ENCODE peak calls at places on chromosome 21, in ten cellular contexts. One of them, this sample, is unnamed.

GRCh38 chr21:16194851-16195251 is 465.1 kb downstream of the USP25 start:
- DNase-seq in SJSA1: no peak
- DNase-seq in pancreas: no peak
- DNase-seq in kidney: no peak
- DNase-seq in CD8-positive, alpha-beta memory T cell: no peak
- DNase-seq in GM23248: peak
- DNase-seq in ovary: no peak
- DNase-seq in esophagus muscularis mucosa: no peak
- DNase-seq in stomach: no peak
- DNase-seq in brain microvascular endothelial cell: peak
- DNase-seq in this sample: no peak

GRCh38 chr21:42513151-42513984 is at the start of gene SLC37A1:
- DNase-seq in SJSA1: no peak
- DNase-seq in pancreas: peak
- DNase-seq in kidney: peak
- DNase-seq in CD8-positive, alpha-beta memory T cell: peak
- DNase-seq in GM23248: peak
- DNase-seq in ovary: peak
- DNase-seq in esophagus muscularis mucosa: no peak
- DNase-seq in stomach: peak
- DNase-seq in brain microvascular endothelial cell: no peak
- DNase-seq in this sample: no peak

GRCh38 chr21:35335951-35336446 is 286.9 kb upstream of the RUNX1 start:
- DNase-seq in SJSA1: no peak
- DNase-seq in pancreas: no peak
- DNase-seq in kidney: no peak
- DNase-seq in CD8-positive, alpha-beta memory T cell: no peak
- DNase-seq in GM23248: no peak
- DNase-seq in ovary: no peak
- DNase-seq in esophagus muscularis mucosa: peak
- DNase-seq in stomach: no peak
- DNase-seq in brain microvascular endothelial cell: no peak
- DNase-seq in this sample: no peak

GRCh38 chr21:34022557-34023335 is 50.6 kb upstream of the MRPS6 start:
- DNase-seq in SJSA1: no peak
- DNase-seq in pancreas: no peak
- DNase-seq in kidney: no peak
- DNase-seq in CD8-positive, alpha-beta memory T cell: peak
- DNase-seq in GM23248: peak
- DNase-seq in ovary: no peak
- DNase-seq in esophagus muscularis mucosa: no peak
- DNase-seq in stomach: no peak
- DNase-seq in brain microvascular endothelial cell: no peak
- DNase-seq in this sample: no peak

GRCh38 chr21:40886931-40887330 is 40.0 kb upstream of the DSCAM start:
- DNase-seq in SJSA1: no peak
- DNase-seq in pancreas: no peak
- DNase-seq in kidney: no peak
- DNase-seq in CD8-positive, alpha-beta memory T cell: no peak
- DNase-seq in GM23248: no peak
- DNase-seq in ovary: no peak
- DNase-seq in esophagus muscularis mucosa: peak
- DNase-seq in stomach: no peak
- DNase-seq in brain microvascular endothelial cell: no peak
- DNase-seq in this sample: no peak

GRCh38 chr21:38794978-38795377 is 10.8 kb upstream of the ETS2 start:
- DNase-seq in SJSA1: no peak
- DNase-seq in pancreas: no peak
- DNase-seq in kidney: peak
- DNase-seq in CD8-positive, alpha-beta memory T cell: no peak
- DNase-seq in GM23248: no peak
- DNase-seq in ovary: no peak
- DNase-seq in esophagus muscularis mucosa: no peak
- DNase-seq in stomach: no peak
- DNase-seq in brain microvascular endothelial cell: no peak
- DNase-seq in this sample: no peak

GRCh38 chr21:42499430-42500106 is 3.5 kb upstream of the RSPH1 start:
- DNase-seq in SJSA1: no peak
- DNase-seq in pancreas: peak
- DNase-seq in kidney: peak
- DNase-seq in CD8-positive, alpha-beta memory T cell: no peak
- DNase-seq in GM23248: no peak
- DNase-seq in ovary: no peak
- DNase-seq in esophagus muscularis mucosa: no peak
- DNase-seq in stomach: no peak
- DNase-seq in brain microvascular endothelial cell: no peak
- DNase-seq in this sample: no peak

GRCh38 chr21:35053356-35054096 is 4.4 kb upstream of the RUNX1 start:
- DNase-seq in SJSA1: peak
- DNase-seq in pancreas: no peak
- DNase-seq in kidney: no peak
- DNase-seq in CD8-positive, alpha-beta memory T cell: no peak
- DNase-seq in GM23248: no peak
- DNase-seq in ovary: no peak
- DNase-seq in esophagus muscularis mucosa: peak
- DNase-seq in stomach: no peak
- DNase-seq in brain microvascular endothelial cell: no peak
- DNase-seq in this sample: no peak

GRCh38 chr21:45434645-45435217 is 29.8 kb downstream of the COL18A1 start:
- DNase-seq in SJSA1: no peak
- DNase-seq in pancreas: no peak
- DNase-seq in kidney: peak
- DNase-seq in CD8-positive, alpha-beta memory T cell: no peak
- DNase-seq in GM23248: no peak
- DNase-seq in ovary: no peak
- DNase-seq in esophagus muscularis mucosa: no peak
- DNase-seq in stomach: no peak
- DNase-seq in brain microvascular endothelial cell: no peak
- DNase-seq in this sample: no peak
- H3K27ac ChIP-seq in SJSA1: no peak
- H3K27ac ChIP-seq in pancreas: no peak
- H3K27ac ChIP-seq in kidney: no peak
- H3K27ac ChIP-seq in CD8-positive, alpha-beta memory T cell: no peak
- H3K27ac ChIP-seq in GM23248: no peak
- H3K27ac ChIP-seq in ovary: peak
- H3K27ac ChIP-seq in esophagus muscularis mucosa: peak
- H3K27ac ChIP-seq in stomach: no peak
- H3K27ac ChIP-seq in brain microvascular endothelial cell: no peak
- H3K27ac ChIP-seq in this sample: no peak

DNA sequence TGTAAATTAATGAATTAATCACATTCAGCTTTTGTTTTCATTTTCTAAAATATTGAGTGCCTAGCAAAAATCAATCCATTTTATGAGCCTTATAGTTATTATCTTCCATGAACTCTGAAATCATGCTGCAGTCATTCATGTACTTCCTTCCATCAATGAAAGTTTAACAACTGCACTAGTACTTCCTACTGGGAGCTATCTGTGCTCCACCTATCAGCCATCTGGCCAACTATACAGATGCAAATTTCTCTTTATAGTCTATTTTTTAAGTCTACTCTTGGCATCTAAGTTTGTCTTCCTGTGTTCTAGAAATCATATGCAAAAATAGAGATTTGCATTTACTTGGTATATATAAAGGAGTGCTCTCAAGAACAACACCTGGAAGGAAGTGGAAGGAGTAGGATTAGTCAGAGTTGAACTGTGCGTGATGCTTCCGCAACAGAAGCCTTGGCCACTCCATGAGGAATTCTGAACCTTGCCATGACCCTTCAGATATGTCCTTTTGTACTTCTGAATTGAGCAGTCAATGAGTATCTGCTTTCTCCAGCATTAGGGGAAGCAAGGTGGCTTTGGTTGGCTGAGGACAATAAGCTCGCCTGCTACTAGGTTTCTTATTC is 403.2 kb upstream of the ADAMTS5 start:
- DNase-seq in SJSA1: no peak
- DNase-seq in pancreas: no peak
- DNase-seq in kidney: no peak
- DNase-seq in CD8-positive, alpha-beta memory T cell: no peak
- DNase-seq in GM23248: no peak
- DNase-seq in ovary: no peak
- DNase-seq in esophagus muscularis mucosa: no peak
- DNase-seq in stomach: no peak
- DNase-seq in brain microvascular endothelial cell: no peak
- DNase-seq in this sample: no peak
- H3K27ac ChIP-seq in SJSA1: no peak
- H3K27ac ChIP-seq in pancreas: no peak
- H3K27ac ChIP-seq in kidney: no peak
- H3K27ac ChIP-seq in CD8-positive, alpha-beta memory T cell: no peak
- H3K27ac ChIP-seq in GM23248: no peak
- H3K27ac ChIP-seq in ovary: no peak
- H3K27ac ChIP-seq in esophagus muscularis mucosa: no peak
- H3K27ac ChIP-seq in stomach: no peak
- H3K27ac ChIP-seq in brain microvascular endothelial cell: no peak
- H3K27ac ChIP-seq in this sample: no peak

GRCh38 chr21:37758997-37759396 is 157.3 kb downstream of the KCNJ6 start:
- DNase-seq in SJSA1: peak
- DNase-seq in pancreas: peak
- DNase-seq in kidney: no peak
- DNase-seq in CD8-positive, alpha-beta memory T cell: no peak
- DNase-seq in GM23248: peak
- DNase-seq in ovary: no peak
- DNase-seq in esophagus muscularis mucosa: no peak
- DNase-seq in stomach: peak
- DNase-seq in brain microvascular endothelial cell: peak
- DNase-seq in this sample: peak

GRCh38 chr21:37759777-37760176 is 156.5 kb downstream of the KCNJ6 start:
- DNase-seq in SJSA1: no peak
- DNase-seq in pancreas: no peak
- DNase-seq in kidney: no peak
- DNase-seq in CD8-positive, alpha-beta memory T cell: no peak
- DNase-seq in GM23248: no peak
- DNase-seq in ovary: no peak
- DNase-seq in esophagus muscularis mucosa: no peak
- DNase-seq in stomach: no peak
- DNase-seq in brain microvascular endothelial cell: no peak
- DNase-seq in this sample: no peak

GRCh38 chr21:37762606-37763005 is 153.7 kb downstream of the KCNJ6 start:
- DNase-seq in SJSA1: no peak
- DNase-seq in pancreas: no peak
- DNase-seq in kidney: no peak
- DNase-seq in CD8-positive, alpha-beta memory T cell: no peak
- DNase-seq in GM23248: no peak
- DNase-seq in ovary: no peak
- DNase-seq in esophagus muscularis mucosa: no peak
- DNase-seq in stomach: no peak
- DNase-seq in brain microvascular endothelial cell: no peak
- DNase-seq in this sample: no peak

GRCh38 chr21:37753122-37753599 is 163.1 kb downstream of the KCNJ6 start:
- DNase-seq in SJSA1: no peak
- DNase-seq in pancreas: no peak
- DNase-seq in kidney: no peak
- DNase-seq in CD8-positive, alpha-beta memory T cell: no peak
- DNase-seq in GM23248: no peak
- DNase-seq in ovary: no peak
- DNase-seq in esophagus muscularis mucosa: no peak
- DNase-seq in stomach: no peak
- DNase-seq in brain microvascular endothelial cell: no peak
- DNase-seq in this sample: no peak

GRCh38 chr21:37757631-37758376 is 158.5 kb downstream of the KCNJ6 start:
- DNase-seq in SJSA1: no peak
- DNase-seq in pancreas: no peak
- DNase-seq in kidney: no peak
- DNase-seq in CD8-positive, alpha-beta memory T cell: no peak
- DNase-seq in GM23248: peak
- DNase-seq in ovary: no peak
- DNase-seq in esophagus muscularis mucosa: no peak
- DNase-seq in stomach: no peak
- DNase-seq in brain microvascular endothelial cell: no peak
- DNase-seq in this sample: no peak
- H3K27ac ChIP-seq in SJSA1: no peak
- H3K27ac ChIP-seq in pancreas: no peak
- H3K27ac ChIP-seq in kidney: no peak
- H3K27ac ChIP-seq in CD8-positive, alpha-beta memory T cell: no peak
- H3K27ac ChIP-seq in GM23248: no peak
- H3K27ac ChIP-seq in ovary: no peak
- H3K27ac ChIP-seq in esophagus muscularis mucosa: no peak
- H3K27ac ChIP-seq in stomach: no peak
- H3K27ac ChIP-seq in brain microvascular endothelial cell: no peak
- H3K27ac ChIP-seq in this sample: no peak

GRCh38 chr21:36733857-36734256 is 34.9 kb downstream of the SIM2 start:
- DNase-seq in SJSA1: peak
- DNase-seq in pancreas: no peak
- DNase-seq in kidney: no peak
- DNase-seq in CD8-positive, alpha-beta memory T cell: no peak
- DNase-seq in GM23248: no peak
- DNase-seq in ovary: no peak
- DNase-seq in esophagus muscularis mucosa: no peak
- DNase-seq in stomach: peak
- DNase-seq in brain microvascular endothelial cell: no peak
- DNase-seq in this sample: no peak

GRCh38 chr21:36734367-36735200 is 35.7 kb downstream of the SIM2 start:
- DNase-seq in SJSA1: peak
- DNase-seq in pancreas: no peak
- DNase-seq in kidney: no peak
- DNase-seq in CD8-positive, alpha-beta memory T cell: no peak
- DNase-seq in GM23248: no peak
- DNase-seq in ovary: no peak
- DNase-seq in esophagus muscularis mucosa: no peak
- DNase-seq in stomach: peak
- DNase-seq in brain microvascular endothelial cell: no peak
- DNase-seq in this sample: no peak

GRCh38 chr21:36735201-36735515 is 36.2 kb downstream of the SIM2 start:
- DNase-seq in SJSA1: no peak
- DNase-seq in pancreas: no peak
- DNase-seq in kidney: no peak
- DNase-seq in CD8-positive, alpha-beta memory T cell: no peak
- DNase-seq in GM23248: no peak
- DNase-seq in ovary: no peak
- DNase-seq in esophagus muscularis mucosa: no peak
- DNase-seq in stomach: no peak
- DNase-seq in brain microvascular endothelial cell: no peak
- DNase-seq in this sample: no peak

GRCh38 chr21:36738489-36739126 is 39.7 kb downstream of the SIM2 start:
- DNase-seq in SJSA1: no peak
- DNase-seq in pancreas: no peak
- DNase-seq in kidney: no peak
- DNase-seq in CD8-positive, alpha-beta memory T cell: no peak
- DNase-seq in GM23248: no peak
- DNase-seq in ovary: no peak
- DNase-seq in esophagus muscularis mucosa: no peak
- DNase-seq in stomach: peak
- DNase-seq in brain microvascular endothelial cell: no peak
- DNase-seq in this sample: no peak

DNA sequence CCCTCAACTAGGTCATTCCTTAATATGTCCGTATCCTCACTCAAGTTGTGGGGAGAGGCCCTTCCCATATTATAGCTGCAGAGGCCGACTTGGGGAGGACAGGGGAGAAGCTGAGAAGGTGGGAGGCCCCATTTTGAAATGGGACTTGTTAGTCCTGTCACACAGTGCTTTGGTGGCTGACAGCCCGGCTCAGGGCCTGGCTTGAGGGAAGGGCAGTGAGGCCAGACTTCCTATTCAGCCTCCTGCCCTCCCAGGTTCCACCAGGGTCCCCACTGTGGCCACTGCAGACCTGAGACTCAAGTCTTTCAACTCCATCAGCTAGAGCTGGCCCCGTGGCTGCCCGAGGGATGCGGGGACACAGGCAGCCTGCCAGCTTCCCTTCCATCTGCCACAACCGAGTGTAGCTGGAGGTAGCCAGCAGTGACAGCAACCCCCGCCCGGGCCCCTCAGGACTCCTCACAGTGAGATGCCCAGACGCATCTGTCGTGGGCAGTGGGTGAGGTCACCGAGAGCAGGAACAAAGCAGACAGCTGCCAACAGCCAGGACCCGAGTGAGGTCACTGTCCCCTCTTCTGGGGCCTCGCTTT is 36.9 kb downstream of the SIM2 start:
- DNase-seq in SJSA1: no peak
- DNase-seq in pancreas: no peak
- DNase-seq in kidney: no peak
- DNase-seq in CD8-positive, alpha-beta memory T cell: no peak
- DNase-seq in GM23248: no peak
- DNase-seq in ovary: no peak
- DNase-seq in esophagus muscularis mucosa: no peak
- DNase-seq in stomach: peak
- DNase-seq in brain microvascular endothelial cell: no peak
- DNase-seq in this sample: no peak
- H3K27ac ChIP-seq in SJSA1: no peak
- H3K27ac ChIP-seq in pancreas: no peak
- H3K27ac ChIP-seq in kidney: no peak
- H3K27ac ChIP-seq in CD8-positive, alpha-beta memory T cell: no peak
- H3K27ac ChIP-seq in GM23248: no peak
- H3K27ac ChIP-seq in ovary: no peak
- H3K27ac ChIP-seq in esophagus muscularis mucosa: no peak
- H3K27ac ChIP-seq in stomach: no peak
- H3K27ac ChIP-seq in brain microvascular endothelial cell: no peak
- H3K27ac ChIP-seq in this sample: no peak

This sample was measured in osteoblast.